ENCODE peak calls at places on chromosomes 5 and 9, in six cellular contexts. One of them, this sample, is unnamed.

GRCh38 chr5:133891390-133891789 is 77.0 kb downstream of the C5orf15 start:
- DNase-seq in endothelial cell of umbilical vein: no peak
- DNase-seq in IMR-90: no peak
- DNase-seq in pancreas: no peak
- DNase-seq in body of pancreas: no peak
- DNase-seq in tibial artery: no peak
- DNase-seq in this sample: no peak

GRCh38 chr5:169831331-169831730 is 149.0 kb downstream of the INSYN2B start:
- DNase-seq in endothelial cell of umbilical vein: no peak
- DNase-seq in IMR-90: peak; percentile 27
- DNase-seq in pancreas: no peak
- DNase-seq in body of pancreas: no peak
- DNase-seq in tibial artery: no peak
- DNase-seq in this sample: no peak

GRCh38 chr9:117403403-117403811 is 11.4 kb downstream of the ASTN2 start:
- DNase-seq in endothelial cell of umbilical vein: no peak
- DNase-seq in IMR-90: no peak
- DNase-seq in pancreas: no peak
- DNase-seq in body of pancreas: no peak
- DNase-seq in tibial artery: no peak
- DNase-seq in this sample: no peak

GRCh38 chr9:13023498-13023897 is 248.7 kb downstream of the LURAP1L start:
- DNase-seq in endothelial cell of umbilical vein: no peak
- DNase-seq in IMR-90: peak; percentile 2
- DNase-seq in pancreas: no peak
- DNase-seq in body of pancreas: no peak
- DNase-seq in tibial artery: no peak
- DNase-seq in this sample: no peak

GRCh38 chr9:70340572-70340971 is 73.9 kb downstream of the KLF9 start:
- DNase-seq in endothelial cell of umbilical vein: peak; percentile 40
- DNase-seq in IMR-90: peak; percentile 57
- DNase-seq in pancreas: no peak
- DNase-seq in body of pancreas: no peak
- DNase-seq in tibial artery: no peak
- DNase-seq in this sample: no peak

GRCh38 chr9:87422999-87423398 is 74.7 kb upstream of the DAPK1 start:
- DNase-seq in endothelial cell of umbilical vein: peak; percentile 34
- DNase-seq in IMR-90: no peak
- DNase-seq in pancreas: no peak
- DNase-seq in body of pancreas: no peak
- DNase-seq in tibial artery: no peak
- DNase-seq in this sample: no peak

GRCh38 chr9:82681809-82682208 is 381.1 kb downstream of the RASEF start:
- DNase-seq in endothelial cell of umbilical vein: no peak
- DNase-seq in IMR-90: no peak
- DNase-seq in pancreas: no peak
- DNase-seq in body of pancreas: no peak
- DNase-seq in tibial artery: no peak
- DNase-seq in this sample: no peak

GRCh38 chr5:132019857-132020555 is 8.5 kb upstream of the ACSL6 start:
- DNase-seq in endothelial cell of umbilical vein: no peak
- DNase-seq in IMR-90: no peak
- DNase-seq in pancreas: no peak
- DNase-seq in body of pancreas: no peak
- DNase-seq in tibial artery: no peak
- DNase-seq in this sample: no peak

GRCh38 chr5:7683753-7684152 is 167.2 kb downstream of the CFAP90 start:
- DNase-seq in endothelial cell of umbilical vein: no peak
- DNase-seq in IMR-90: no peak
- DNase-seq in pancreas: no peak
- DNase-seq in body of pancreas: no peak
- DNase-seq in tibial artery: no peak
- DNase-seq in this sample: no peak

GRCh38 chr5:10374623-10375022 is 21.1 kb downstream of the MARCHF6 start:
- DNase-seq in endothelial cell of umbilical vein: no peak
- DNase-seq in IMR-90: no peak
- DNase-seq in pancreas: no peak
- DNase-seq in body of pancreas: no peak
- DNase-seq in tibial artery: no peak
- DNase-seq in this sample: no peak

GRCh38 chr9:93452710-93453046 is 703 bp downstream of the FAM120AOS start:
- DNase-seq in endothelial cell of umbilical vein: no peak
- DNase-seq in IMR-90: no peak
- DNase-seq in pancreas: no peak
- DNase-seq in body of pancreas: peak; percentile 27
- DNase-seq in tibial artery: no peak
- DNase-seq in this sample: no peak

GRCh38 chr5:61790678-61791077 is 458.6 kb downstream of the ZSWIM6 start:
- DNase-seq in endothelial cell of umbilical vein: no peak
- DNase-seq in IMR-90: no peak
- DNase-seq in pancreas: no peak
- DNase-seq in body of pancreas: peak; percentile 69
- DNase-seq in tibial artery: no peak
- DNase-seq in this sample: no peak

GRCh38 chr9:120755827-120756434 is 37.3 kb downstream of the FBXW2 start:
- DNase-seq in endothelial cell of umbilical vein: peak; percentile 65
- DNase-seq in IMR-90: peak; percentile 34
- DNase-seq in pancreas: no peak
- DNase-seq in body of pancreas: peak; percentile 59
- DNase-seq in tibial artery: peak; percentile 66
- DNase-seq in this sample: no peak

GRCh38 chr9:20948703-20949102 is 82.7 kb downstream of the HACD4 start:
- DNase-seq in endothelial cell of umbilical vein: no peak
- DNase-seq in IMR-90: no peak
- DNase-seq in pancreas: no peak
- DNase-seq in body of pancreas: no peak
- DNase-seq in tibial artery: no peak
- DNase-seq in this sample: no peak

GRCh38 chr9:33659915-33660314 is 135.4 kb upstream of the PRSS3 start:
- DNase-seq in endothelial cell of umbilical vein: no peak
- DNase-seq in IMR-90: no peak
- DNase-seq in pancreas: no peak
- DNase-seq in body of pancreas: no peak
- DNase-seq in tibial artery: no peak
- DNase-seq in this sample: no peak

GRCh38 chr5:126348855-126349635 is 74.2 kb upstream of the GRAMD2B start:
- DNase-seq in endothelial cell of umbilical vein: peak; percentile 58
- DNase-seq in IMR-90: peak; percentile 54
- DNase-seq in pancreas: no peak
- DNase-seq in body of pancreas: no peak
- DNase-seq in tibial artery: no peak
- DNase-seq in this sample: no peak

GRCh38 chr9:94014066-94014654 is 59.0 kb upstream of the BARX1 start:
- DNase-seq in endothelial cell of umbilical vein: peak; percentile 35
- DNase-seq in IMR-90: peak; percentile 49
- DNase-seq in pancreas: no peak
- DNase-seq in body of pancreas: no peak
- DNase-seq in tibial artery: no peak
- DNase-seq in this sample: no peak

GRCh38 chr5:106956901-106957300 is 713.8 kb downstream of the EFNA5 start:
- DNase-seq in endothelial cell of umbilical vein: no peak
- DNase-seq in IMR-90: no peak
- DNase-seq in pancreas: no peak
- DNase-seq in body of pancreas: no peak
- DNase-seq in tibial artery: no peak
- DNase-seq in this sample: no peak

GRCh38 chr5:38257236-38258036 is 923 bp upstream of the EGFLAM start:
- DNase-seq in endothelial cell of umbilical vein: no peak
- DNase-seq in IMR-90: no peak
- DNase-seq in pancreas: no peak
- DNase-seq in body of pancreas: no peak
- DNase-seq in tibial artery: no peak
- DNase-seq in this sample: no peak
- H3K4me3 ChIP-seq in endothelial cell of umbilical vein: no peak overlapping the region
- H3K4me3 ChIP-seq in IMR-90: no peak overlapping the region
- H3K4me3 ChIP-seq in pancreas: peak overlapping the region; percentile 37
- H3K4me3 ChIP-seq in body of pancreas: no peak overlapping the region
- H3K4me3 ChIP-seq in tibial artery: peak overlapping the region; percentile 55
- H3K4me3 ChIP-seq in this sample: peak overlapping the region; percentile 87

GRCh38 chr5:113218906-113219517 is 215.8 kb downstream of the TSSK1B start:
- DNase-seq in endothelial cell of umbilical vein: no peak
- DNase-seq in IMR-90: no peak
- DNase-seq in pancreas: no peak
- DNase-seq in body of pancreas: no peak
- DNase-seq in tibial artery: no peak
- DNase-seq in this sample: no peak

GRCh38 chr5:113217619-113218184 is 217.1 kb downstream of the TSSK1B start:
- DNase-seq in endothelial cell of umbilical vein: no peak
- DNase-seq in IMR-90: no peak
- DNase-seq in pancreas: no peak
- DNase-seq in body of pancreas: no peak
- DNase-seq in tibial artery: no peak
- DNase-seq in this sample: no peak

GRCh38 chr5:113221294-113222176 is 213.3 kb downstream of the TSSK1B start:
- DNase-seq in endothelial cell of umbilical vein: no peak
- DNase-seq in IMR-90: peak; percentile 31
- DNase-seq in pancreas: no peak
- DNase-seq in body of pancreas: no peak
- DNase-seq in tibial artery: no peak
- DNase-seq in this sample: no peak

GRCh38 chr5:113218200-113218599 is 216.6 kb downstream of the TSSK1B start:
- DNase-seq in endothelial cell of umbilical vein: no peak
- DNase-seq in IMR-90: no peak
- DNase-seq in pancreas: no peak
- DNase-seq in body of pancreas: no peak
- DNase-seq in tibial artery: no peak
- DNase-seq in this sample: peak; percentile 27

GRCh38 chr5:113219695-113220094 is 215.1 kb downstream of the TSSK1B start:
- DNase-seq in endothelial cell of umbilical vein: no peak
- DNase-seq in IMR-90: no peak
- DNase-seq in pancreas: no peak
- DNase-seq in body of pancreas: no peak
- DNase-seq in tibial artery: no peak
- DNase-seq in this sample: no peak
- H3K4me1 ChIP-seq in endothelial cell of umbilical vein: peaks cover 36% of the 10 kb centered on the region
- H3K4me1 ChIP-seq in IMR-90: peaks cover 9% of the 10 kb centered on the region
- H3K4me1 ChIP-seq in pancreas: no peaks in the 10 kb centered on the region
- H3K4me1 ChIP-seq in body of pancreas: no peaks in the 10 kb centered on the region
- H3K4me1 ChIP-seq in tibial artery: no peaks in the 10 kb centered on the region
- H3K4me1 ChIP-seq in this sample: peaks cover 18% of the 10 kb centered on the region

DNA sequence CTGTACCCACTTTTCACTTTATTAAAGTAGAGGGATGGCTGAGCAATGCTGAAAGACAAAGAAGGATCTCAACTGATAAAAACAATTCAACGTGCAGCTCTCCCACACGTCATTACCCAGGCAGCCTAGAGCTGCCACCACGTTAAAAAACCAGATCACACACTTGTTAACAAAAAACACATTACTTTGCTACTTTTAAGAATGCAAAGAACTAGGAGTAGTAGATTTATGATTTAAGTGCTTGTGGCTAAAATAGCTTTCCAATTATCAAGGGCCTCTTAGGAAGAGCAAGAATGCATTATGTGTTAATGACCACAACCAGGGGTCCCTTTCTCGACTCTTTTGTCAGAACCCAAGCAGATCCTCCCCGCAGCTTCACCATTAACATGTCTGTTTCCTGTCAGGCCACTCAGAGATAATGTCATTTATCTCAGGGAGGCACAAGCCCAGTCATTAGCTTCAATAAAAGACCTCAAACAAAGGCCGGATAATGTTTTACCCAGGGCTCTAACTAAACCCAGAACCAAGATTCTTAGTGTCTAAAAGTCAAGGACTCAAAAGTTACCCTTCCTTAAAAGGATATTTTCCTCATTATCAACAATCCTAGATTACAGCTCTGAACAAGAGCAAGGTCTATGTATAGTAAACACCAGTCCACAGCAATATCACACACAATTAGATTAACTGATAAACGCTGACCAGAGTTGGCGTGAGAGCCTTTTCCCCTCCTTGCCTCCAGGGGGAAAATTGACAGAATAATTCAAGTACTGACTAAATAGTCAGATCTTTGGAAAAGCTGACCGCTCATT is 7.5 kb downstream of the ZNF608 start:
- DNase-seq in endothelial cell of umbilical vein: no peak
- DNase-seq in IMR-90: no peak
- DNase-seq in pancreas: no peak
- DNase-seq in body of pancreas: no peak
- DNase-seq in tibial artery: no peak
- DNase-seq in this sample: no peak
- H3K4me3 ChIP-seq in endothelial cell of umbilical vein: no peak overlapping the region
- H3K4me3 ChIP-seq in IMR-90: no peak overlapping the region
- H3K4me3 ChIP-seq in pancreas: no peak overlapping the region
- H3K4me3 ChIP-seq in body of pancreas: no peak overlapping the region
- H3K4me3 ChIP-seq in tibial artery: no peak overlapping the region
- H3K4me3 ChIP-seq in this sample: peak overlapping the region; percentile 13

GRCh38 chr5:158698768-158699167 is 400.9 kb downstream of the EBF1 start:
- DNase-seq in endothelial cell of umbilical vein: no peak
- DNase-seq in IMR-90: no peak
- DNase-seq in pancreas: no peak
- DNase-seq in body of pancreas: no peak
- DNase-seq in tibial artery: no peak
- DNase-seq in this sample: no peak

GRCh38 chr5:158698036-158698667 is 401.6 kb downstream of the EBF1 start:
- DNase-seq in endothelial cell of umbilical vein: no peak
- DNase-seq in IMR-90: no peak
- DNase-seq in pancreas: no peak
- DNase-seq in body of pancreas: no peak
- DNase-seq in tibial artery: no peak
- DNase-seq in this sample: no peak

GRCh38 chr5:158691576-158691975 is 408.1 kb downstream of the EBF1 start:
- DNase-seq in endothelial cell of umbilical vein: no peak
- DNase-seq in IMR-90: no peak
- DNase-seq in pancreas: no peak
- DNase-seq in body of pancreas: no peak
- DNase-seq in tibial artery: no peak
- DNase-seq in this sample: no peak

GRCh38 chr5:158699336-158699735 is 400.4 kb downstream of the EBF1 start:
- DNase-seq in endothelial cell of umbilical vein: no peak
- DNase-seq in IMR-90: no peak
- DNase-seq in pancreas: no peak
- DNase-seq in body of pancreas: no peak
- DNase-seq in tibial artery: no peak
- DNase-seq in this sample: no peak

GRCh38 chr5:158695595-158696330 is 404.0 kb downstream of the EBF1 start:
- DNase-seq in endothelial cell of umbilical vein: peak; percentile 75
- DNase-seq in IMR-90: peak; percentile 60
- DNase-seq in pancreas: peak; percentile 88
- DNase-seq in body of pancreas: peak; percentile 59
- DNase-seq in tibial artery: peak; percentile 68
- DNase-seq in this sample: peak; percentile 90
- H3K4me1 ChIP-seq in endothelial cell of umbilical vein: no peaks in the 10 kb centered on the region
- H3K4me1 ChIP-seq in IMR-90: no peaks in the 10 kb centered on the region
- H3K4me1 ChIP-seq in pancreas: no peaks in the 10 kb centered on the region
- H3K4me1 ChIP-seq in body of pancreas: peaks cover 6% of the 10 kb centered on the region
- H3K4me1 ChIP-seq in tibial artery: no peaks in the 10 kb centered on the region
- H3K4me1 ChIP-seq in this sample: peaks cover 2% of the 10 kb centered on the region

This sample was measured in right cardiac atrium.